ENCODE peak calls at places on chromosomes 6 and 20, in four cellular contexts. D is HepG2, H is WTC11, R is K562. O is an unnamed sample.

GRCh38 chr6:121437861-121438651 is 2.6 kb downstream of the GJA1 start:
- DNase-seq in D (no peak), H (peak), R (no peak), O (no peak)

GRCh38 chr6:149190228-149190831 is 127.2 kb upstream of the TAB2 start:
- DNase-seq in D (peak), H (peak), R (peak), O (no peak)

GRCh38 chr20:1566701-1567100 is 9.2 kb upstream of the SIRPD start:
- DNase-seq in D (peak), H (no peak), R (no peak), O (no peak)

GRCh38 chr20:46027245-46027853 is 1.7 kb upstream of the SLC12A5 start:
- DNase-seq in D (peak), H (peak), R (peak), O (no peak)

GRCh38 chr6:157898169-157898568 is 75.1 kb downstream of the SNX9 start:
- DNase-seq in D (no peak), H (no peak), R (no peak), O (no peak)

GRCh38 chr6:24223131-24223715 is 97.2 kb downstream of the NRSN1 start:
- DNase-seq in D (peak), H (no peak), R (no peak), O (no peak)

GRCh38 chr6:47248446-47248845 is 61.3 kb downstream of the TNFRSF21 start:
- DNase-seq in D (no peak), H (no peak), R (no peak), O (peak)

GRCh38 chr6:43492673-43493072 is 15.3 kb downstream of the TJAP1 start:
- DNase-seq in D (no peak), H (no peak), R (no peak), O (no peak)

GRCh38 chr6:70566751-70567382 is at the start of gene SDHAF4:
- DNase-seq in D (peak), H (peak), R (peak), O (peak)

GRCh38 chr6:4380881-4381281 is 245.5 kb upstream of the ECI2 start:
- DNase-seq in D (no peak), H (no peak), R (no peak), O (no peak)

GRCh38 chr20:46021361-46022359 is 7.4 kb upstream of the SLC12A5 start:
- DNase-seq in D (peak), H (peak), R (peak), O (peak)

GRCh38 chr20:25257756-25258462 is 10.0 kb downstream of the PYGB start:
- DNase-seq in D (no peak), H (no peak), R (peak), O (no peak)

GRCh38 chr6:14274016-14274415 is 156.4 kb downstream of the CD83 start:
- DNase-seq in D (no peak), H (no peak), R (no peak), O (no peak)

GRCh38 chr6:143940011-143940597 is 68.0 kb downstream of the PLAGL1 start:
- DNase-seq in D (peak), H (peak), R (peak), O (peak)

GRCh38 chr6:166420351-166420750 is 37.6 kb upstream of the MPC1 start:
- DNase-seq in D (peak), H (no peak), R (peak), O (no peak)
- TF ChIP-seq CTCF in D (peak), H (no peak), R (peak), O (peak)

DNA sequence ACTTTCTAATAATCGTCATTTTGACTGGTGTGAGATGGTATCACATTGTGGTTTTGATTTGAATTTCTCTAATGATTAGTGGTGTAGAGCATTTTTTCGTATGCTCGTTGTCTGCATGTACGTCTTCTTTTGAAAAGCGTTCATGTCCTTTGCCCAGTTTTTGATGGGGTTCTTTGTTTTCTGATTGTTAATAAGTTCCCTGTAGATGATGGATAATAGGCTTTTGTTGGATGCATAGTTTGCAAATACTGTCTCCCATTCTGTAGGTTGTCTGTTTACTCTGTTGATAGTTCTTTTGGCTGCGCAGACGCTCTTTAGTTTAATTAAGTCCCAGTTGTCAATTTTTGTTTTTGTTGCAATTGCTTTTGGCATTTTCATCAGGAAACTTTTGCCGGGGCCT is 32.3 kb upstream of the XRN2 start:
- DNase-seq in D (no peak), H (no peak), R (no peak), O (no peak)
- TF ChIP-seq FOXJ3 in D (no peak), H (no peak), R (no peak), O (no peak)

GRCh38 chr6:39794231-39794630 is 2.1 kb downstream of the DAAM2 start:
- DNase-seq in D (no peak), H (no peak), R (no peak), O (no peak)
- TF ChIP-seq CTCF in D (no peak), H (no peak), R (no peak), O (no peak)

GRCh38 chr6:152471459-152472070 is 165.6 kb downstream of the SYNE1 start:
- DNase-seq in D (no peak), H (no peak), R (no peak), O (no peak)
- TF ChIP-seq FOXJ3 in D (no peak), H (no peak), R (no peak), O (no peak)

GRCh38 chr6:161748535-161749386 is 474.9 kb upstream of the AGPAT4 start:
- DNase-seq in D (peak), H (peak), R (peak), O (peak)
- TF ChIP-seq CTCF in D (peak), H (peak), R (peak), O (no peak)

GRCh38 chr6:26124550-26125014 is 37.4 kb downstream of the HFE start:
- DNase-seq in D (no peak), H (no peak), R (no peak), O (no peak)
- TF ChIP-seq FOXJ3 in D (no peak), H (no peak), R (no peak), O (no peak)

GRCh38 chr6:31472259-31472658 is 25.7 kb upstream of the MICB start:
- DNase-seq in D (no peak), H (no peak), R (no peak), O (no peak)

GRCh38 chr6:31473780-31474725 is 23.9 kb upstream of the MICB start:
- DNase-seq in D (no peak), H (no peak), R (no peak), O (no peak)

GRCh38 chr6:31473244-31473643 is 24.7 kb upstream of the MICB start:
- DNase-seq in D (no peak), H (no peak), R (no peak), O (no peak)

GRCh38 chr6:31476515-31477139 is 21.3 kb upstream of the MICB start:
- DNase-seq in D (no peak), H (no peak), R (no peak), O (no peak)

DNA sequence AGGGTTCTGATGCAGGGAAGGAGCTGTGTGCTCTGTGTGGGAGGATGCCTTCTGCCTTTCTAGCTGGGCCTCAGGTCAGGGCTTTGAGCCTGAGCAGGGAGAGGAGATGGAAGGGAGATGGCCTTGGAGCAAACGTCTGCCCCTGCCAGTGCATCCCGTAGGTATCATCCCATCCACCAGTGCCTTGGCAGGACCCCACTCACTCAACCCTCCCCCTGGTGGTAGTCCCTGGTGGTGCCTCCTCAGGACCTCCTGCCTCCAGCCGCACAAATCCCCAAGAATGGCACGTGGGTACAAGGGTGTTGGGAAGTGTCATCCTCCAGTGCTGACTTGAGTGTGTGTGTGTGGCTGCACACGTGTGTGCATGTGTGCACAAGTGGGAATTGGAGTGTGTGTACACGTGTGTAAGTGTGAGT is 23.1 kb upstream of the MICB start:
- DNase-seq in D (no peak), H (peak), R (peak), O (peak)
- TF ChIP-seq CTCF in D (peak), H (peak), R (peak), O (peak)

GRCh38 chr6:134317471-134318131 is at the start of gene SGK1:
- DNase-seq in D (no peak), H (peak), R (no peak), O (peak)
- TF ChIP-seq FOXJ3 in D (no peak), H (no peak), R (no peak), O (no peak)

GRCh38 chr6:118877806-118878205 is 16.1 kb upstream of the ASF1A start:
- DNase-seq in D (no peak), H (no peak), R (no peak), O (no peak)

GRCh38 chr6:118881440-118882313 is 12.3 kb upstream of the ASF1A start:
- DNase-seq in D (no peak), H (no peak), R (no peak), O (no peak)

GRCh38 chr6:118886641-118887040 is 7.3 kb upstream of the ASF1A start:
- DNase-seq in D (no peak), H (no peak), R (no peak), O (no peak)

GRCh38 chr6:118876814-118877213 is 17.1 kb upstream of the ASF1A start:
- DNase-seq in D (no peak), H (no peak), R (no peak), O (no peak)

DNA sequence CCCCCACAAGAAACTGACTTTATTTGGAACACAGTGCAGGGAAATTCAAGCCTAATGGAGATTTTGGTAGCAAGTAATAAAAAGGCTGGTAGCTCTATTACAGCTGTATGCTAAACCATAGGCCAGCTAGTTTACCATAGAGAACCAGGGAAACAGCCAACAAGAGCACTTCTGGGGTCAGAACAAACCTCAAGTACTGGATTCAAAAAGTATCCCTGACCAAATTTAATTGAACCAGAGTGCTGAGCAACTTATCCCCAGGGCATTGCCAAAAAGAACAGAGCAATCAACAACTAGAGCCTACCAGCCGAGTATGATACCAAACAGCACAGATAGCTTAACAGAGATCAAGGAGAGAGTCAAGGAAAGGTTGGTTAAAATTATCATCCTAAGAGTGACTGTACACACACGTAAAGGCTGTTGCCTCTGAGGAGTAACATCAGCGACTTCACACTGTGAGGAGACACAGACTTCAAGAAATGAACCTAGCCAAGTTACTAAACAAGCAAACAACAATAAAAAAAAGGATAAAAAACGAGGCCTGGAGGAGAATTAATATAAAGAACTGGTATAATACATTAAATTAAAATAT is 11.5 kb upstream of the ASF1A start:
- DNase-seq in D (no peak), H (no peak), R (no peak), O (no peak)
- TF ChIP-seq CTCF in D (no peak), H (no peak), R (no peak), O (no peak)